ENCODE peak calls at places on chromosomes 7 and 10, in seven cellular contexts. N is WERI-Rb-1; F is fibroblast of mammary gland; I is spleen; T is astrocyte of the spinal cord; Y is CD8-positive, alpha-beta T cell; S is HCT116. R is an unnamed sample.

GRCh38 chr7:3705258-3705657 is 404.2 kb downstream of the SDK1 start:
- DNase-seq in S (no peak), N (no peak), T (no peak), Y (no peak), F (no peak), I (no peak), R (no peak)

GRCh38 chr7:134374791-134375190 is 58.1 kb upstream of the SLC35B4 start:
- DNase-seq in Y (no peak), N (no peak), T (no peak), F (no peak), S (no peak), I (no peak), R (no peak)

GRCh38 chr10:125700355-125700911 is 17.5 kb upstream of the TEX36 start:
- DNase-seq in S (no peak), F (peak; percentile 20), T (peak; percentile 33), I (no peak), Y (no peak), N (no peak), R (no peak)

GRCh38 chr7:156947120-156947843 is 2.2 kb upstream of the NOM1 start:
- DNase-seq in S (no peak), T (no peak), Y (no peak), N (no peak), I (no peak), F (no peak), R (no peak)

GRCh38 chr7:65509368-65510186 is 135.9 kb downstream of the ZNF92 start:
- DNase-seq in S (no peak), Y (peak; percentile 13), F (no peak), N (no peak), I (peak; percentile 69), T (no peak), R (no peak)

GRCh38 chr7:157250605-157251228 is 86.1 kb upstream of the DNAJB6 start:
- DNase-seq in S (peak; percentile 53), Y (peak; percentile 50), F (peak; percentile 77), T (peak; percentile 68), I (no peak), N (peak; percentile 65), R (no peak)

GRCh38 chr7:159031135-159031701 is 113.4 kb downstream of the VIPR2 start:
- DNase-seq in Y (peak; percentile 4), F (no peak), S (no peak), N (peak; percentile 28), T (no peak), I (peak; percentile 72), R (no peak)

GRCh38 chr7:26440993-26441636 is 149.5 kb downstream of the SNX10 start:
- DNase-seq in I (no peak), F (no peak), N (no peak), S (no peak), Y (no peak), T (no peak), R (no peak)

GRCh38 chr7:107694395-107694794 is 33.8 kb downstream of the SLC26A4 start:
- DNase-seq in I (no peak), N (no peak), S (no peak), Y (no peak), T (peak; percentile 30), F (peak; percentile 29), R (no peak)

GRCh38 chr7:51288896-51289607 is 27.6 kb downstream of the COBL start:
- DNase-seq in N (peak; percentile 80), S (no peak), I (no peak), Y (no peak), F (no peak), T (no peak), R (no peak)

GRCh38 chr7:33671521-33672262 is 233.6 kb upstream of the BMPER start:
- DNase-seq in N (no peak), I (no peak), Y (no peak), T (no peak), F (no peak), S (no peak), R (no peak)

GRCh38 chr10:49281461-49281860 is 17.5 kb upstream of the C10orf71 start:
- DNase-seq in F (no peak), N (no peak), I (no peak), T (no peak), Y (no peak), S (no peak), R (no peak)

GRCh38 chr7:55129409-55130078 is 110.7 kb downstream of the EGFR start:
- DNase-seq in I (no peak), N (no peak), Y (no peak), T (peak; percentile 63), S (no peak), F (peak; percentile 82), R (no peak)

GRCh38 chr10:113300628-113301027 is 252.2 kb upstream of the HABP2 start:
- DNase-seq in I (no peak), Y (no peak), T (peak; percentile 10), N (no peak), S (no peak), F (no peak), R (no peak)

GRCh38 chr10:72175166-72175565 is 40.6 kb upstream of the ANAPC16 start:
- DNase-seq in I (no peak), N (no peak), F (peak; percentile 47), S (no peak), Y (no peak), T (peak; percentile 55), R (no peak)

GRCh38 chr10:127492607-127493250 is 56.4 kb upstream of the NPS start:
- DNase-seq in N (no peak), F (no peak), T (no peak), I (no peak), Y (no peak), S (peak; percentile 24), R (no peak)

GRCh38 chr10:114767589-114768393 is 53.8 kb upstream of the FHIP2A start:
- DNase-seq in I (peak; percentile 80), T (no peak), F (no peak), N (peak; percentile 28), Y (no peak), S (no peak), R (no peak)

GRCh38 chr10:124345521-124345920 is 73.2 kb downstream of the OAT start:
- DNase-seq in Y (no peak), F (no peak), I (peak; percentile 38), S (no peak), N (no peak), T (no peak), R (no peak)

GRCh38 chr10:108452483-108453060 is 1288.1 kb upstream of the SORCS1 start:
- DNase-seq in S (no peak), I (no peak), Y (no peak), N (no peak), T (no peak), F (peak; percentile 61), R (no peak)

GRCh38 chr7:65307651-65308299 is 65.9 kb upstream of the ZNF92 start:
- DNase-seq in F (peak; percentile 66), T (peak; percentile 69), I (no peak), S (peak; percentile 34), N (peak; percentile 86), Y (peak; percentile 46), R (no peak)

GRCh38 chr7:17298102-17298839 is at the start of gene AHR:
- DNase-seq in N (peak; percentile 90), T (peak; percentile 97), F (peak; percentile 92), Y (peak; percentile 87), I (peak; percentile 96), S (peak; percentile 88), R (peak; percentile 70)

GRCh38 chr7:37245544-37245943 is 203.1 kb downstream of the ELMO1 start:
- DNase-seq in S (no peak), Y (no peak), T (no peak), F (no peak), I (no peak), N (no peak), R (no peak)
- TF ChIP-seq CTCF in S (no peak), Y (no peak), T (no peak), F (no peak), I (no peak), N (no peak), R (no peak)

GRCh38 chr10:78249690-78250089 is 216.0 kb downstream of the RPS24 start:
- DNase-seq in Y (no peak), T (no peak), S (no peak), F (no peak), N (no peak), I (no peak), R (no peak)
- H3K4me3 ChIP-seq in Y (no peak overlapping the region), T (no peak overlapping the region), S (no peak overlapping the region), F (no peak overlapping the region), N (no peak overlapping the region), I (no peak overlapping the region), R (no peak overlapping the region)

GRCh38 chr7:2055956-2056355 is 176.8 kb downstream of the MAD1L1 start:
- DNase-seq in I (no peak), N (no peak), Y (no peak), F (no peak), T (no peak), S (no peak), R (no peak)

GRCh38 chr7:2063562-2064360 is 169.0 kb downstream of the MAD1L1 start:
- DNase-seq in F (peak; percentile 49), Y (no peak), I (no peak), T (peak; percentile 26), N (peak; percentile 41), S (no peak), R (no peak)

GRCh38 chr7:2059964-2060700 is 172.6 kb downstream of the MAD1L1 start:
- DNase-seq in N (no peak), T (no peak), I (no peak), S (no peak), Y (no peak), F (no peak), R (no peak)

GRCh38 chr7:2062648-2063047 is 170.1 kb downstream of the MAD1L1 start:
- DNase-seq in Y (no peak), S (no peak), T (no peak), I (no peak), N (no peak), F (no peak), R (no peak)

DNA sequence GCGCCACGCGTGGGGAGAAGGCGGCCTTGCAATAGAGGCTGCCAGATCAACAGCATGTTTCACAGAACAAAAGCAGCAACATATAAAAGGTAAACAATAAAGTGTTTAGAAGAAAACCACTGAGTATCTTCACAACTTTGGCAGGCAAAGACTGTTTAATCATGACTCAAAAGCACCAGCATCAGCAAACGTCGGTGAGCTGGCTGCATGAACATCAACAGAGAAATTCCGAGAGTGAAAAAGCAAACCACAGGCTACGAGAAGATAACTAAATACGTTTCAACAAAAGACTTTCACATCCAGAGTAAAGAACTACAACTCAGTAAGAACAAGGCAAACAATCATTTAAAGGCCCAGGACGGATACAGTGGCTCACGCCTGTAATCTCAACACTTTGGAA is 172.0 kb downstream of the MAD1L1 start:
- DNase-seq in S (no peak), I (no peak), F (peak; percentile 75), T (peak; percentile 79), Y (no peak), N (no peak), R (no peak)
- TF ChIP-seq CTCF in S (no peak), I (no peak), F (no peak), T (no peak), Y (no peak), N (no peak), R (no peak)

GRCh38 chr7:68676789-68677535 is 921.3 kb upstream of the AUTS2 start:
- DNase-seq in N (no peak), F (peak; percentile 35), T (no peak), I (no peak), Y (no peak), S (no peak), R (no peak)

GRCh38 chr7:68680235-68680872 is 917.9 kb upstream of the AUTS2 start:
- DNase-seq in S (no peak), T (no peak), N (no peak), Y (no peak), F (no peak), I (no peak), R (no peak)

GRCh38 chr7:68678196-68678595 is 920.1 kb upstream of the AUTS2 start:
- DNase-seq in S (no peak), F (peak; percentile 59), I (no peak), Y (no peak), N (no peak), T (no peak), R (no peak)

GRCh38 chr7:68684246-68684850 is 913.9 kb upstream of the AUTS2 start:
- DNase-seq in Y (no peak), F (peak; percentile 73), T (peak; percentile 83), S (no peak), I (no peak), N (peak; percentile 59), R (no peak)

GRCh38 chr7:68679456-68680234 is 918.6 kb upstream of the AUTS2 start:
- DNase-seq in T (no peak), Y (no peak), I (no peak), F (no peak), N (no peak), S (no peak), R (no peak)
- H3K4me3 ChIP-seq in T (no peak overlapping the region), Y (no peak overlapping the region), I (no peak overlapping the region), F (no peak overlapping the region), N (no peak overlapping the region), S (no peak overlapping the region), R (no peak overlapping the region)